ENCODE peak calls at places on chromosomes 16 and 17, in four cellular contexts. A is PC-3, F is 8988T, S is ACHN. N is an unnamed sample.

GRCh38 chr17:75639771-75640555 is 6.7 kb downstream of the SMIM5 start:
- DNase-seq in S (no peak), F (no peak), A (peak), N (no peak)

GRCh38 chr16:87178177-87178863 is 138.9 kb downstream of the C16orf95 start:
- DNase-seq in A (no peak), F (no peak), S (no peak), N (no peak)

GRCh38 chr17:6555331-6556120 is 829 bp downstream of the PITPNM3 start:
- DNase-seq in A (peak), F (no peak), S (peak), N (peak)

GRCh38 chr16:50310308-50311133 is 44.2 kb downstream of the ADCY7 start:
- DNase-seq in A (no peak), S (no peak), F (peak), N (no peak)

GRCh38 chr17:29590979-29591736 is 1.7 kb upstream of the GIT1 start:
- DNase-seq in F (no peak), A (no peak), S (peak), N (peak)

GRCh38 chr17:34750004-34750403 is 170.6 kb downstream of the TMEM132E start:
- DNase-seq in S (no peak), F (no peak), A (no peak), N (no peak)

GRCh38 chr17:34314279-34314678 is 5.0 kb upstream of the CCL8 start:
- DNase-seq in S (no peak), F (no peak), A (no peak), N (no peak)

GRCh38 chr17:82876602-82877391 is 37.0 kb upstream of the ZNF750 start:
- DNase-seq in F (peak), S (no peak), A (peak), N (peak)

GRCh38 chr17:62062313-62062712 is 2.8 kb downstream of the MED13 start:
- DNase-seq in A (peak), S (no peak), F (no peak), N (no peak)

GRCh38 chr17:11023639-11024479 is 186.0 kb upstream of the PIRT start:
- DNase-seq in S (no peak), A (no peak), F (no peak), N (no peak)

GRCh38 chr16:56866955-56867830 is 2.2 kb downstream of the SLC12A3 start:
- DNase-seq in F (no peak), A (peak), S (peak), N (peak)

GRCh38 chr17:49508061-49508865 is 13.2 kb downstream of the NGFR start:
- DNase-seq in S (no peak), F (no peak), A (peak), N (peak)

GRCh38 chr17:58329808-58330543 is 1.4 kb upstream of the TSPOAP1 start:
- DNase-seq in F (peak), S (no peak), A (no peak), N (no peak)

GRCh38 chr16:6573577-6573976 is 759.1 kb upstream of the RBFOX1 start:
- DNase-seq in S (no peak), F (no peak), A (no peak), N (no peak)

GRCh38 chr16:49854227-49855203 is 1.4 kb downstream of the ZNF423 start:
- DNase-seq in F (peak), A (no peak), S (no peak), N (no peak)

GRCh38 chr16:12420661-12421209 is 383.0 kb downstream of the CPPED1 start:
- DNase-seq in F (no peak), S (no peak), A (peak), N (peak)

GRCh38 chr16:67529639-67530012 is 997 bp downstream of the RIPOR1 start:
- DNase-seq in F (no peak), S (peak), A (no peak), N (no peak)

GRCh38 chr16:87326151-87326571 is 9.0 kb upstream of the C16orf95 start:
- DNase-seq in S (no peak), F (no peak), A (no peak), N (no peak)

GRCh38 chr17:30321314-30321713 is 12.5 kb downstream of the TMIGD1 start:
- DNase-seq in F (no peak), S (no peak), A (peak), N (no peak)

GRCh38 chr17:77037943-77038342 is 102.8 kb upstream of the SEC14L1 start:
- DNase-seq in F (no peak), S (no peak), A (no peak), N (no peak)

GRCh38 chr16:3458852-3459361 is 15.4 kb downstream of the NAA60 start:
- DNase-seq in S (peak), F (no peak), A (peak), N (no peak)

GRCh38 chr16:73172621-73173312 is 124.8 kb upstream of the ZFHX3 start:
- DNase-seq in F (peak), S (no peak), A (peak), N (peak)